ENCODE peak calls at places on chromosomes 3 and 15, in six cellular contexts. N is SK-N-SH, F is K562, T is H1, P is NT2/D1, H is HepG2. V is an unnamed sample.

GRCh38 chr3:97763586-97764148 is 891 bp upstream of the ARL6 start:
- DNase-seq in N (peak), F (no peak), T (no peak), P (no peak), H (no peak), V (no peak)

GRCh38 chr3:11913316-11913715 is 66.6 kb upstream of the TAMM41 start:
- DNase-seq in N (no peak), F (no peak), T (no peak), P (no peak), H (no peak), V (no peak)

GRCh38 chr3:5523125-5523524 is 335.6 kb downstream of the EDEM1 start:
- DNase-seq in N (no peak), F (no peak), T (no peak), P (no peak), H (no peak), V (no peak)

GRCh38 chr3:188830955-188831354 is 340.8 kb upstream of the TPRG1 start:
- DNase-seq in N (peak), F (no peak), T (no peak), P (no peak), H (no peak), V (no peak)

GRCh38 chr3:105729662-105730061 is 139.2 kb downstream of the CBLB start:
- DNase-seq in N (no peak), F (no peak), T (no peak), P (no peak), H (no peak), V (no peak)

GRCh38 chr3:129019266-129019665 is 18.2 kb downstream of the EFCC1 start:
- DNase-seq in N (no peak), F (no peak), T (no peak), P (no peak), H (no peak), V (no peak)

GRCh38 chr3:43866529-43867353 is 176.0 kb downstream of the ABHD5 start:
- DNase-seq in N (no peak), F (no peak), T (no peak), P (no peak), H (no peak), V (no peak)

GRCh38 chr3:45367451-45367850 is 20.9 kb upstream of the LARS2 start:
- DNase-seq in N (no peak), F (no peak), T (no peak), P (no peak), H (no peak), V (peak)

GRCh38 chr15:68234060-68234459 is 4.5 kb upstream of the CLN6 start:
- DNase-seq in N (peak), F (peak), T (peak), P (no peak), H (no peak), V (no peak)

GRCh38 chr3:9934235-9934621 is 594 bp downstream of the CRELD1 start:
- DNase-seq in N (peak), F (peak), T (no peak), P (no peak), H (no peak), V (no peak)
- TF ChIP-seq YY1 in N (no peak), F (peak), T (no peak), P (no peak), H (no peak), V (no peak)

GRCh38 chr3:162119651-162120050 is 623.0 kb downstream of the OTOL1 start:
- DNase-seq in N (no peak), F (no peak), T (no peak), P (no peak), H (no peak), V (no peak)
- H3K9ac ChIP-seq in N (no peak), F (no peak), T (no peak), P (no peak), H (no peak), V (no peak)

DNA sequence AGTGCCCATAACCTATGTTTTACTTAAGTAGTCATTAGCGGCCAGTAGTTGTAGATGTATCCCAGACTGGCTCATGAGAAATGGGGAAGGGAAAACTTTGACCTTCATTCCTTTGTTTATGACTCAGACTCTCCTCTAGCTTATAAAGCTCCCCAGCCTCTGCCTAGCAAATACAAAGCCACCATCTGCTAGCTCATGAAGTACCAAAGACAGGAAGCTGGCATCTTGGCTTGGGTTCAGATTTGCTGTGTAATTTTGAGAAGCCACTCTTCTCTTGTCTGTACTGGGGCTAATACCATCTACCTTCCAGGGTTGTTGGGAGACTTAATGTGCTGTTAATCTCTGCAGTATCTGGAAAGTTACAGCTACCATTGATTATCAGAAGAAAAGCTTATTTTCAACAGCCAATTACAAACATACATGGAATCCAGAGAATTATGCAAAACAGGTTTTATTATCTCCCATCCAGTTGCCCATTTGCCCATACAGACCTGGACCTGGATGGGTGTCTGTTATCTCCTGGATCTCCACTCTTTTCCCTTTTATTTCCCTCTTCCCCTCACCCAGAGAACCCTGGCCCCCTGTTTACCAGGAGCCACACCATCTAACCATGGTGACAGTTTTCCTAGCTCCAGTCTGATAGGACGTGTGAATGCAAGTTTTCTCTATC is 153.8 kb downstream of the SEMA6D start:
- DNase-seq in N (no peak), F (no peak), T (no peak), P (no peak), H (no peak), V (no peak)
- TF ChIP-seq YY1 in N (no peak), F (no peak), T (no peak), P (no peak), H (no peak), V (no peak)

DNA sequence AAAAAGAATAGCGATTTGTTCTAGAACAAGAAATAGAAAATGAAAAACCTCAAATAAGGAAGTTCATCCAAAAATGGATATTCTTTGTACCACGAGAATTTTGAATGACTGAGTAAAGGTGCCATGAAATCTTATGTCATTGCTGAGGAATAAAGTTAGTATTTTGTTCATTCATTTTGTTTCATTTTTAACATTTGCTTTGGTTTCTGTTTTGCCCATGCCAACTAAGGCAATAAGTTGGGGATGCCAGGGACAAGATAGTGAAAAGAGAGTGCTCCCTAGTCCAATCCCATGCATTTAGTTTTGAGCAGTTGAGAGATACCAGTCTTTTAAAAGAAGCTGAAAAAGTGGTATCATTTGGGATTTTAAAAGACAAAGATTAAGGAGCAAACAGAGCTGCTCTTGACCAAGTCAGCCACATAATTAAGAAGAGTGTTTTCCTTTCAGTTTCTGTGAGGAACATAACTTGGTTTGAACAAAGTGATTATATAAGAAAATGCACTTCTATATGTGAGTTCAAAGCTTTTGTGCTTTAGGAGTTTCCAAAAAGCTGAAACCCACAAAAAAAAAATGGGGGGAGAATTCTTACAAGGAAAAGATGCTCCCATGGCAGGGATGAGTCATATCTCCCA is 201.4 kb downstream of the PLOD2 start:
- DNase-seq in N (no peak), F (no peak), T (no peak), P (no peak), H (no peak), V (no peak)
- H3K9ac ChIP-seq in N (no peak), F (no peak), T (no peak), P (no peak), H (no peak), V (no peak)